ENCODE peak calls at places on chromosomes 16 and 17, in eight cellular contexts. G is tibial nerve; L is thyroid gland; T is H1; N is stomach; F is SK-N-SH; M is CD4-positive, CD25-positive, alpha-beta regulatory T cell; Z is transverse colon. J is an unnamed sample.

GRCh38 chr16:4320030-4320429 is 4.2 kb downstream of the GLIS2 start:
- DNase-seq in N (no peak), M (no peak), L (no peak), Z (no peak), T (no peak), F (no peak), G (no peak), J (no peak)

GRCh38 chr17:50841949-50842354 is 6.6 kb downstream of the WFIKKN2 start:
- DNase-seq in F (peak; percentile 97), G (peak; percentile 81), T (peak; percentile 53), M (peak; percentile 41), L (peak; percentile 64), Z (peak; percentile 82), N (peak; percentile 75), J (peak; percentile 59)

GRCh38 chr16:79707867-79708266 is 107.3 kb upstream of the MAF start:
- DNase-seq in N (peak; percentile 53), L (peak; percentile 20), M (no peak), G (peak; percentile 34), F (no peak), T (no peak), Z (peak; percentile 46), J (peak; percentile 84)

GRCh38 chr17:4544656-4545216 is 10.4 kb downstream of the MYBBP1A start:
- DNase-seq in L (no peak), N (no peak), F (no peak), Z (no peak), G (no peak), T (no peak), M (no peak), J (no peak)

GRCh38 chr17:78993981-78994671 is 14.4 kb upstream of the LGALS3BP start:
- DNase-seq in M (no peak), L (no peak), T (no peak), N (peak; percentile 24), G (no peak), F (peak; percentile 38), Z (no peak), J (peak; percentile 17)

GRCh38 chr16:81313731-81314602 is 795 bp upstream of the GAN start:
- DNase-seq in Z (no peak), F (peak; percentile 43), G (no peak), T (peak; percentile 58), N (no peak), M (no peak), L (peak; percentile 4), J (no peak)

GRCh38 chr17:22512997-22513538 is 820.7 kb downstream of the KCNJ18 start:
- DNase-seq in F (peak; percentile 52), T (no peak), Z (no peak), L (no peak), N (no peak), M (no peak), G (no peak), J (no peak)

GRCh38 chr16:81831722-81832126 is 52.6 kb downstream of the PLCG2 start:
- DNase-seq in N (peak; percentile 62), Z (peak; percentile 79), G (peak; percentile 7), M (no peak), T (no peak), F (no peak), L (peak; percentile 8), J (peak; percentile 70)

GRCh38 chr16:77592021-77592420 is 130.3 kb upstream of the NUDT7 start:
- DNase-seq in L (no peak), N (no peak), F (no peak), G (no peak), T (no peak), Z (no peak), M (no peak), J (no peak)

GRCh38 chr16:69179255-69180010 is 7.5 kb upstream of the SNTB2 start:
- DNase-seq in L (peak; percentile 91), M (no peak), Z (peak; percentile 83), T (no peak), N (peak; percentile 87), G (peak; percentile 85), F (peak; percentile 54), J (peak; percentile 86)

GRCh38 chr17:75909812-75910274 is 5.2 kb upstream of the MRPL38 start:
- DNase-seq in M (no peak), F (peak; percentile 63), Z (no peak), T (no peak), G (no peak), L (peak; percentile 82), N (no peak), J (no peak)

GRCh38 chr17:21171309-21171922 is 42.5 kb downstream of the TMEM11 start:
- DNase-seq in T (no peak), N (no peak), F (no peak), Z (no peak), L (no peak), M (no peak), G (no peak), J (no peak)
- H3K27ac ChIP-seq in T (no peak overlapping the region), N (no peak overlapping the region), F (no peak overlapping the region), Z (peak overlapping the region; percentile 22), L (no peak overlapping the region), M (no peak overlapping the region), G (no peak overlapping the region), J (peak overlapping the region; percentile 88)

DNA sequence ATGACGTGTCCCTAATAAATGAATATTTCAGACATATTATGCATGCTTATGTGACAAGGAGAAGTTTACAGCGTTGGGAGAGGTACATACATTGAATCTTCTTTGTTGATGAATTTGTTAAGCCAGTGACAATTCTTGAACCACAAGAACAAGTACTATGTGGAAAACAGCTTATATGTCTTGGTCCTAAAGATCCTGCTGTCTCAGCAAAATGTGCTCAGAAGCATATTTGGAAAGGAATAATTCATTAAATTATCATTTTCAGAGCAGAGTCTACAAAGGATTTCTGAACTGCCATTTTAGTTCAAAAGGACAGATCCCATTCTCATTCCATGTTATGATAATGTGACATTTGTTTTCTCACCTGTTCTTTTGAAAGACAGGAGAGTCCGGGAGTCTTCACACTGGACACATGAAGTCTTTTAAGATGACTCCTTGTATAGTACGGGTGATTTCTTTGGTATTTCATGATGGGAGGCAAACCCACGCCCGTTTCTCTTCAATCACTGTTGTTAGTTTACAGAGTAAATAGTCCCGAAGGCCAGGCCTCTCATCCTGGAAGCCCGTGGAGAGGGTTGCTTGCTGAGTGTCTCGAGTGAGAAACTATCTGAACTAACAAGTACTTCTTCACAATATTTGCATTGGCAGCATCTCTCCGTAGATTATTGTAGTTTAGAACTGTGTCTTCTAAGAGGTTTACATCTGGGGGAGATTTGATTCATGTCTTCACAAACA is 26.7 kb downstream of the VPS35L start:
- DNase-seq in N (no peak), T (no peak), M (no peak), G (no peak), Z (no peak), L (no peak), F (no peak), J (no peak)
- H3K4me1 ChIP-seq in N (no peaks in the 10 kb centered on the region), T (no peaks in the 10 kb centered on the region), M (no peaks in the 10 kb centered on the region), G (peaks cover 12% of the 10 kb centered on the region), Z (no peaks in the 10 kb centered on the region), L (no peaks in the 10 kb centered on the region), F (no peaks in the 10 kb centered on the region), J (no peaks in the 10 kb centered on the region)

DNA sequence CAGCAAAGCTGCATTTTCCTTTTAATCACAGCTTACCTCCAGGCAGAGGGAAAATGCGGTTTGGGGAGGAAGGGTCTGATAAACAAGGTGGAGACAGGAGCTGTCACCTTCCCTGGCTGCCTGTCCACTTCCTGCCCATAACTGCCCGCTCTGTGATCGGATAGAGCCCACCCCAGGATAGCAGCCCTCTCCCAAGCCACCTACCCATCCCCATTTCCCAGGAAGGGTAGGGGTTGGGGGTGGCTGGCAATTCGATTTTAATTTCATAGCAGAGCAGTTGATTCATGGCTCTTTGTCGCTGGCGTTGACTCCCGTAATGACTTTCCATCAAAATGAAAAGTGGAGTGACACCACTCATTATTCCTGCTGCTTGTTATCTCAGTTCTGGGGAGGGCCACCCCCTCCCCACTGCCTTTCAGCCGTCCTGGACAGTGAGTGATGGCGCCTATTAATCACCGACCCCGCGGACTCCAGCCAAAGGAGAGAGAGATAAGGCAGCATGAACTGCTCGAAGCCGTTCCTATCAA is 11.2 kb downstream of the CDK5RAP3 start:
- DNase-seq in Z (no peak), L (no peak), G (no peak), T (no peak), N (no peak), F (peak; percentile 81), M (no peak), J (no peak)
- H3K4me3 ChIP-seq in Z (no peak overlapping the region), L (no peak overlapping the region), G (no peak overlapping the region), T (no peak overlapping the region), N (no peak overlapping the region), F (no peak overlapping the region), M (no peak overlapping the region), J (no peak overlapping the region)

DNA sequence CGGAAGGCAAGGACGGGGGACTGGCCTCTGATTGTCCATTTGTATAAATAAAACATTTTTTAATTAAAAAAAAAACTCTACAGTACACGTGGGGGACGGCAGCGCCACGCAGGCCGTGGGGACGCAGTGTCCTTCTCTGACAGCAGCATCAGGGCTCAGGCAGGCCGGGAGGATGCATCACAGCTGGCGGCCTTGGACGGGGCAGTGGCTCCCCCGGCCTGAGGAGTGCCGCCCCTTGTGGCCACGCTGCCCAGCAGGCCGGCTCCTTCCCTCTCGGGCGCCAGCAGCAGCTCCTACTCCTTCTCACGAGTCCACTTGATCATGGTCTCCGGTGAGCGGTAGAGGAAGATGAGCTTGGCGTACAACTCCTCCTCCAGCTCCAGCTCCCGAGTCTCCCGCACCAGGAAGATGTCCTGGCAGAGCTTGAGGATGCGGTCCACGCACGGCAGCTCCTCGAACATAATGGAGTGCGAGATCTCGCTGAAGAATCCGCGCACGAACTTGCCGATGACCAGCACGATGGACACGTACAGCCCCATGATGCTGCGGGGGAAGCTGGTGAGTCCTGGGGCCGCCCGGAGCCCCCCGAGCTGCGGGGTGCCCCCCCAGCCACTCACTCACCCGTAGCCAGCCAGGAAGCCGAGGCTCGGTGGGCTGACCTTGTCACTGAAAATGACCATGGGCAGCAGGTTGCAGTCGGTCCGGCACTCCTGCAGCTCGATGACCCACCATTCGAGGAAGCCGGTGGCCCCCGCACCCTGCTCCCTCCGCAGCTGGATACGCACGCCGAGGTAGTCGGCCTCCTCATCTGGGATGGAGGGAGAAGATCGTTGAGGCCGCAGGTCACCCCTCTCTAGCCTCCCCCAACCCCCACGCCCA is 9.2 kb downstream of the CTU2 start:
- DNase-seq in N (no peak), L (no peak), M (no peak), F (no peak), G (no peak), Z (no peak), T (no peak), J (no peak)
- H3K27ac ChIP-seq in N (no peak overlapping the region), L (no peak overlapping the region), M (no peak overlapping the region), F (no peak overlapping the region), G (no peak overlapping the region), Z (no peak overlapping the region), T (no peak overlapping the region), J (no peak overlapping the region)